ENCODE peak calls at places on chromosomes 13 and 19, in seven cellular contexts. G is fibroblast of lung, V is IMR-90, C is SJCRH30, E is right cardiac atrium, K is PC-9, X is ascending aorta. W is an unnamed sample.

GRCh38 chr19:54179921-54180452 is 7.0 kb upstream of the TMC4 start:
- DNase-seq in X (no peak), C (peak; percentile 62), E (peak; percentile 10), V (peak; percentile 60), K (no peak), G (peak; percentile 71), W (peak; percentile 27)

GRCh38 chr19:48445256-48445605 is 552 bp upstream of the GRWD1 start:
- DNase-seq in X (no peak), G (peak; percentile 95), C (no peak), V (peak; percentile 94), K (peak; percentile 65), E (peak; percentile 62), W (peak; percentile 89)

GRCh38 chr13:76976488-76976887 is 15.4 kb upstream of the CLN5 start:
- DNase-seq in K (peak; percentile 28), E (no peak), C (peak; percentile 78), X (no peak), G (no peak), V (no peak), W (no peak)

GRCh38 chr19:45403781-45404556 is 900 bp downstream of the PPP1R13L start:
- DNase-seq in X (no peak), E (peak; percentile 85), G (no peak), V (no peak), C (no peak), K (peak; percentile 82), W (peak; percentile 48)

GRCh38 chr19:41564515-41565383 is 11.2 kb upstream of the CEACAM21 start:
- DNase-seq in G (no peak), C (peak; percentile 68), X (no peak), V (no peak), K (no peak), E (peak; percentile 62), W (peak; percentile 43)

GRCh38 chr19:2112516-2113320 is 16.0 kb downstream of the IZUMO4 start:
- DNase-seq in V (no peak), K (no peak), X (no peak), E (no peak), G (peak; percentile 18), C (no peak), W (no peak)

GRCh38 chr13:94764576-94765321 is 52.4 kb upstream of the SOX21 start:
- DNase-seq in G (no peak), E (no peak), K (no peak), C (no peak), X (no peak), V (no peak), W (no peak)

GRCh38 chr13:109971006-109971744 is 184.8 kb upstream of the IRS2 start:
- DNase-seq in C (no peak), X (no peak), E (peak; percentile 80), G (no peak), K (no peak), V (no peak), W (peak; percentile 8)

GRCh38 chr19:1765904-1766799 is 12.8 kb downstream of the ONECUT3 start:
- DNase-seq in X (no peak), C (peak; percentile 40), E (peak; percentile 26), G (no peak), V (no peak), K (no peak), W (no peak)

GRCh38 chr19:41325947-41326706 is 16.2 kb downstream of the CCDC97 start:
- DNase-seq in C (no peak), E (peak; percentile 82), X (no peak), G (peak; percentile 40), K (no peak), V (peak; percentile 80), W (no peak)

GRCh38 chr19:29623726-29624488 is 17.8 kb downstream of the POP4 start:
- DNase-seq in X (no peak), G (no peak), K (no peak), E (peak; percentile 27), C (no peak), V (no peak), W (no peak)

GRCh38 chr19:29887498-29887897 is 54.5 kb upstream of the URI1 start:
- DNase-seq in X (no peak), E (no peak), G (no peak), V (peak; percentile 10), C (no peak), K (no peak), W (no peak)

GRCh38 chr13:41610426-41610825 is 153.1 kb downstream of the RGCC start:
- DNase-seq in K (peak; percentile 84), X (no peak), C (no peak), G (peak; percentile 87), V (peak; percentile 97), E (no peak), W (no peak)

GRCh38 chr19:49224856-49225255 is 67.3 kb downstream of the TRPM4 start:
- DNase-seq in K (peak; percentile 84), V (peak; percentile 57), E (no peak), G (peak; percentile 39), C (peak; percentile 73), X (no peak), W (peak; percentile 91)

GRCh38 chr13:43221611-43222010 is 198.2 kb downstream of the DNAJC15 start:
- DNase-seq in G (no peak), C (no peak), E (no peak), V (no peak), K (no peak), X (no peak), W (no peak)

GRCh38 chr19:45607071-45608029 is 5.3 kb upstream of the GPR4 start:
- DNase-seq in V (peak; percentile 59), G (peak; percentile 71), E (peak; percentile 92), C (peak; percentile 89), X (no peak), K (peak; percentile 66), W (peak; percentile 81)

GRCh38 chr13:99383511-99383921 is 76.3 kb upstream of the GPR183 start:
- DNase-seq in C (no peak), V (no peak), E (no peak), X (no peak), G (no peak), K (no peak), W (no peak)

GRCh38 chr13:89393758-89394157 is 1722.6 kb downstream of the SLITRK5 start:
- DNase-seq in C (no peak), X (no peak), K (no peak), V (no peak), E (no peak), G (no peak), W (peak; percentile 56)

GRCh38 chr19:7928741-7929701 is 3.1 kb upstream of the CTXN1 start:
- DNase-seq in K (peak; percentile 80), C (peak; percentile 74), V (peak; percentile 88), E (peak; percentile 84), X (no peak), G (peak; percentile 85), W (peak; percentile 79)

GRCh38 chr13:38697628-38698333 is 10.9 kb downstream of the FREM2 start:
- DNase-seq in G (no peak), X (no peak), E (no peak), C (peak; percentile 20), V (no peak), K (no peak), W (peak; percentile 45)

GRCh38 chr19:1725100-1726064 is 27.9 kb upstream of the ONECUT3 start:
- DNase-seq in G (peak; percentile 34), E (peak; percentile 86), X (no peak), V (peak; percentile 28), C (peak; percentile 76), K (no peak), W (peak; percentile 64)

DNA sequence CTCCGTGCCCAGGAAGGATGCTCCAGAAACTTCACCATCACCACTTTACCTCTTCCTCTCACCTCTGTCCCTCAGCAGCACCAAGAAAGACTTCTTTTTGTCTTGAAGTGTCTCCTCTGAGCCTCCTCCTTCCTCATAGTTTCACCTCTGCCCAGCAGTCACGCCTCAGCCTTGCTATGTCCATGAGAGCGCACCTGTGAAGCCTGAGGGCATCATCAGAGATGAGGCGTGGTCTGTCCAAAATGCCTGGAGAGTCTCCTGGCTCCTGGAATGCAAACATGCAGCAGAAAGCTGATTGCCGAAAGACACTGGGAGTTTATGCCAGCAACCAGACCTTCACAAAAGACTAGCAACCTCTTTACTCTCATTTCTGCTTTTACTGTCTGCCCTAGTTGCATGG is 336.6 kb downstream of the TEX29 start:
- DNase-seq in X (no peak), V (no peak), C (no peak), K (no peak), G (no peak), E (no peak), W (no peak)
- H3K27me3 ChIP-seq in X (no peaks in the 10 kb centered on the region), V (no peaks in the 10 kb centered on the region), C (no peaks in the 10 kb centered on the region), K (peaks cover 100% of the 10 kb centered on the region), G (no peaks in the 10 kb centered on the region), E (no peaks in the 10 kb centered on the region), W (peaks cover 80% of the 10 kb centered on the region)

GRCh38 chr19:16202320-16203255 is 4.9 kb downstream of the AP1M1 start:
- DNase-seq in V (no peak), E (no peak), G (no peak), C (no peak), X (no peak), K (no peak), W (no peak)
- H3K27ac ChIP-seq in V (no peak overlapping the region), E (no peak overlapping the region), G (no peak overlapping the region), C (no peak overlapping the region), X (no peak overlapping the region), K (no peak overlapping the region), W (no peak overlapping the region)

GRCh38 chr13:52739468-52740071 is at the start of gene CNMD:
- DNase-seq in G (no peak), V (no peak), X (no peak), E (no peak), C (no peak), K (no peak), W (no peak)
- H3K27me3 ChIP-seq in G (peaks cover 15% of the 10 kb centered on the region), V (peaks cover 27% of the 10 kb centered on the region), X (peaks cover 7% of the 10 kb centered on the region), E (no peaks in the 10 kb centered on the region), C (no peaks in the 10 kb centered on the region), K (peaks cover 28% of the 10 kb centered on the region), W (peaks cover 20% of the 10 kb centered on the region)

GRCh38 chr19:534088-534487 is 2.5 kb downstream of the CDC34 start:
- DNase-seq in X (no peak), K (no peak), E (no peak), G (no peak), C (no peak), V (no peak), W (no peak)
- H3K27ac ChIP-seq in X (peak overlapping the region; percentile 89), K (no peak overlapping the region), E (no peak overlapping the region), G (no peak overlapping the region), C (no peak overlapping the region), V (no peak overlapping the region), W (peak overlapping the region; percentile 93)

GRCh38 chr19:18790566-18791314 is at the start of gene COMP:
- DNase-seq in C (no peak), X (no peak), E (peak; percentile 42), V (no peak), K (no peak), G (no peak), W (no peak)
- H3K27me3 ChIP-seq in C (peaks cover 13% of the 10 kb centered on the region), X (peaks cover 43% of the 10 kb centered on the region), E (no peaks in the 10 kb centered on the region), V (peaks cover 74% of the 10 kb centered on the region), K (peaks cover 5% of the 10 kb centered on the region), G (peaks cover 54% of the 10 kb centered on the region), W (peaks cover 50% of the 10 kb centered on the region)